ENCODE peak calls at places on chromosomes 5 and 9, in five cellular contexts. M, B, J, K and Y are unnamed samples.

GRCh38 chr5:143600396-143601075 is 197.1 kb upstream of the NR3C1 start:
- DNase-seq in B (no peak), M (no peak), J (no peak), K (no peak), Y (no peak)

GRCh38 chr5:581266-581665 is 30.9 kb upstream of the CEP72 start:
- DNase-seq in B (no peak), M (no peak), J (no peak), K (no peak), Y (no peak)

GRCh38 chr5:97623441-97623840 is 440.4 kb upstream of the RIOK2 start:
- DNase-seq in K (no peak), M (no peak), J (no peak), B (no peak), Y (no peak)

GRCh38 chr9:91839926-91840464 is 110.0 kb downstream of the ROR2 start:
- DNase-seq in K (no peak), B (no peak), J (no peak), M (no peak), Y (no peak)

GRCh38 chr5:135714126-135714894 is 120.2 kb upstream of the SLC25A48 start:
- DNase-seq in K (no peak), M (no peak), J (no peak), B (no peak), Y (no peak)

GRCh38 chr9:111176511-111176910 is 138.2 kb upstream of the LPAR1 start:
- DNase-seq in J (no peak), B (no peak), K (no peak), M (no peak), Y (no peak)

GRCh38 chr9:4424891-4425290 is 65.4 kb upstream of the SLC1A1 start:
- DNase-seq in B (no peak), J (no peak), M (no peak), K (no peak), Y (no peak)

GRCh38 chr9:110101531-110102161 is 106.3 kb downstream of the C9orf152 start:
- DNase-seq in K (peak; percentile 39), M (no peak), B (no peak), J (peak; percentile 72), Y (peak; percentile 51)

GRCh38 chr5:9337908-9338307 is 208.0 kb downstream of the SEMA5A start:
- DNase-seq in J (no peak), M (no peak), B (peak; percentile 79), K (no peak), Y (no peak)

GRCh38 chr9:31146485-31147166 is 1237.8 kb upstream of the ACO1 start:
- DNase-seq in B (no peak), J (no peak), K (no peak), M (no peak), Y (no peak)

GRCh38 chr5:72837524-72838096 is 21.1 kb downstream of the TNPO1 start:
- DNase-seq in B (no peak), K (no peak), J (no peak), M (no peak), Y (no peak)

GRCh38 chr5:107381189-107381856 is 289.4 kb downstream of the EFNA5 start:
- DNase-seq in M (no peak), J (no peak), B (peak; percentile 53), K (no peak), Y (no peak)

GRCh38 chr5:65062684-65063083 is 294.0 kb downstream of the CWC27 start:
- DNase-seq in K (peak; percentile 65), B (peak; percentile 73), M (no peak), J (no peak), Y (no peak)

GRCh38 chr9:110668528-110669167 is at the start of gene MUSK:
- DNase-seq in B (no peak), M (no peak), J (no peak), K (no peak), Y (no peak)

GRCh38 chr5:144712090-144712489 is 541.4 kb downstream of the KCTD16 start:
- DNase-seq in B (no peak), M (no peak), J (no peak), K (no peak), Y (no peak)

GRCh38 chr5:59142138-59142537 is 559.3 kb downstream of the RAB3C start:
- DNase-seq in B (no peak), M (no peak), J (no peak), K (no peak), Y (no peak)

GRCh38 chr5:115343855-115344254 is 47.4 kb upstream of the CCDC112 start:
- DNase-seq in J (no peak), K (no peak), M (no peak), B (peak; percentile 57), Y (no peak)

GRCh38 chr5:150616024-150616470 is 24.4 kb upstream of the SYNPO start:
- DNase-seq in J (no peak), M (no peak), B (no peak), K (peak; percentile 85), Y (no peak)

GRCh38 chr9:14063799-14064198 is 250.1 kb downstream of the NFIB start:
- DNase-seq in M (no peak), J (no peak), K (no peak), B (no peak), Y (no peak)

GRCh38 chr9:114017741-114018715 is 60.1 kb downstream of the AMBP start:
- DNase-seq in B (no peak), K (no peak), J (no peak), M (no peak), Y (no peak)

GRCh38 chr9:89319015-89319905 is 960 bp downstream of the SECISBP2 start:
- DNase-seq in K (no peak), J (no peak), M (no peak), B (no peak), Y (no peak)

GRCh38 chr5:126597156-126597555 is 2.1 kb upstream of the ALDH7A1 start:
- DNase-seq in J (no peak), K (no peak), B (peak; percentile 60), M (no peak), Y (no peak)

GRCh38 chr5:126599499-126599898 is 1.2 kb upstream of the PHAX start:
- DNase-seq in K (no peak), B (no peak), M (no peak), J (no peak), Y (no peak)

GRCh38 chr5:126594077-126594476 is 942 bp downstream of the ALDH7A1 start:
- DNase-seq in J (no peak), M (no peak), B (no peak), K (no peak), Y (no peak)

GRCh38 chr5:126594676-126595485 is at the start of gene ALDH7A1:
- DNase-seq in J (no peak), K (peak; percentile 95), B (peak; percentile 83), M (peak; percentile 88), Y (peak; percentile 97)

DNA sequence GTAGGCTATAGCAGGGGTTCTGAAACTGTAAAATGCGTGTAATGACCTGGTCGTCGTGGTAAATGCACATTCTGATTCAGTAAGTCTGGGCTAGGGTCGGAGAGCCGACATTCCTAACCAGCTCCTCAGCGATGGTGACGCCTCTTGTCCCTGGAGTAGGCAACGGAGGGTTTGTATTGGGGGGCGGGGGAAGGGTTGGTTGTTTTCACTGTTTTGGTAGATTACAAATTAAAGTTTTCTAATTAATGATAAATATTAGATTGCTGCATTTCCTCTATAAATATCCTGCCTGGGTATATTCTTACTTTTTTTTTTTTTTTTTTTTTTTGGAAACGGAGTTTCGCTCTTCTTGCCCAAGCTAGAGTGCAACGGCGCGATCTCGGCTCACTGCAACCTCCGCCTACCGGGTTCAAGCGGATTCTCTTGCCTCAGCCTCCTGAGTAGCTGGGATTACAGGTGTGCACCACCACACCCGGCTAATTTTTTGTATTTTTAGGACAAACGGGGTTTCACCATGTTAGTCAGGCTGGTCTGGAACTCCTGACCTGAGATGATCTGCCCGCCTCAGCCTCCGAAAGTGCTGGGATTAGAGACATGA is 566 bp upstream of the ALDH7A1 start:
- DNase-seq in M (no peak), B (no peak), K (no peak), J (no peak), Y (no peak)
- TF ChIP-seq CTCF in M (no peak), B (peak; percentile 3), K (no peak), J (no peak), Y (no peak)

DNA sequence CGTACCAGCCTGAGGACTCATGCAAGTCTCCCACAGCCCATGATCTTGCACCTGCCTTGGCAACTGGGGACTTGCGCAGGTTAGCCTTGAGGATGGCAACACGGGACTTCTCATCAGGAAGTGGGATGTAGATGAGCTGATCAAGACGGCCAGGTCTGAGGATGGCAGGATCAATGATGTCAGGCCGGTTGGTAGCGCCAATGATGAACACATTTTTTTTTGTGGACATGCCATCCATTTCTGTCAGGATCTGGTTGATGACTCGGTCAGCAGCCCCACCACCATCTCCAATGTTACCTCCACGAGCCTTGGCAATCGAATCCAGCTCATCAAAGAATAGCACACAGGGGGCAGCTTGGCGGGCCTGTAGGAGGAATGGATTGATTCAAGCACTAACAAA is 13.0 kb downstream of the VCP start:
- DNase-seq in M (no peak), B (no peak), K (no peak), J (no peak), Y (no peak)
- TF ChIP-seq CTCF in M (no peak), B (no peak), K (no peak), J (no peak), Y (no peak)

GRCh38 chr5:137888489-137888874 is 775 bp upstream of the PKD2L2 start:
- DNase-seq in K (no peak), B (no peak), J (no peak), M (no peak), Y (no peak)

GRCh38 chr5:137890850-137891249 is 1.6 kb downstream of the PKD2L2 start:
- DNase-seq in M (no peak), J (no peak), K (no peak), B (no peak), Y (no peak)

GRCh38 chr5:137894586-137894985 is 5.3 kb downstream of the PKD2L2 start:
- DNase-seq in M (no peak), J (no peak), K (no peak), B (no peak), Y (no peak)

GRCh38 chr5:137888875-137889759 is at the start of gene PKD2L2:
- DNase-seq in M (no peak), B (peak; percentile 43), K (peak; percentile 87), J (peak; percentile 97), Y (peak; percentile 86)

DNA sequence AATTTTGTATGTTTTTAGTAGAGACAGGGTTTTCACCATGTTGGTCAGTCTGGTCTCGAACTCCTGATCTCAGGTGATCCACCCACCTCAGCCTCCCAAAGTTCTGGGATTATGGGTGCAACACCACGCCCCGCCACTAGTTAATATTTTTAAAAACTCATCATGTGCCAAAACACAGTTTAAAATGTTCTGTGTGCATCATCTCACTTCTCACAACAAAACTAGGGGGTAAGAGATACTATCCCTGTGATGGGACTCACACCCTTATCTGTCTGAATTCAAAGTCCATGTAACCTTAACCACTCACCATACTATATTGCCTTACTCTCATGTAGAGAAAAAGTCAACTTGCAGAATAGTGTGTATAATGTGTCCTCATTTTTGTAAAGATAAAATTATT is 2.6 kb downstream of the PKD2L2 start:
- DNase-seq in J (no peak), M (no peak), B (no peak), K (no peak), Y (no peak)
- TF ChIP-seq CTCF in J (no peak), M (peak; percentile 35), B (peak; percentile 66), K (no peak), Y (peak; percentile 68)

DNA sequence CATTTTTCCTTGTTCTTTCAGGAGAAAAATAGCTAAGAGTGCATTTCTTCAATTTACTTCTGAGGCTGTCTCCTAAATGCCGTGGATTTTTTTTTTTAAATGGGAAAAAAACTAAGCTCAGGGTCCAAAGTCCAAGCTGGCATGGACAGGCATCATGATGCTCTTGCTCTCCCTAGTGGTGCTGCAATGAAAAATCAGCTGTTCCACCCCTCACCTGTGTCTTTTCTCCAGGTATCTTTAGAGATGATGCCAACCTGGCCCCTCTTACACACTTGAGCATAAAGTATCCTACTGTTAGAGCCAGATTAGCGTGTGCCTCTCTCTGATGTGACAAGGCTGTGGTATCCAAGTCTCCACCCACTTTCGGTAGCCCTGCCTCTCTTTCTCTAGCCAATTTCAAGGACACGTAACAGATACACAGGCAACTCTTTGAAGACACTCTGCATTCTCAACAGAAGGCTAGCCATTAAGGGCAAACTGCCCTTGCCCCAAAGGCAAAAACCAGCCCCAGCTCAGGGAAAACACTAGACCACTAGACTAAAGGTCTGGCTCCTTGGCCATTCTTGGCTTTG is 208.8 kb downstream of the SAXO1 start:
- DNase-seq in M (no peak), K (no peak), J (no peak), B (no peak), Y (no peak)
- TF ChIP-seq CTCF in M (peak; percentile 64), K (peak; percentile 30), J (peak; percentile 46), B (peak; percentile 55), Y (no peak)